ENCODE peak calls at places on chromosomes 4 and X, in seven cellular contexts. U is transverse colon, G is progenitor cell of endocrine pancreas, X is mucosa of descending colon, D is fibroblast of pulmonary artery, H is H1, I is cardiac fibroblast. K is an unnamed sample.

GRCh38 chr4:12110607-12111006 is 681.9 kb upstream of the HS3ST1 start:
- DNase-seq in U (no peak), G (no peak), X (no peak), D (no peak), H (no peak), I (no peak), K (no peak)

GRCh38 chrX:29299689-29300088 is 712.4 kb downstream of the IL1RAPL1 start:
- DNase-seq in U (no peak), G (no peak), X (no peak), D (peak; percentile 6), H (no peak), I (peak; percentile 13), K (no peak)

GRCh38 chr4:37584530-37585060 is 101.6 kb downstream of the RELL1 start:
- DNase-seq in U (no peak), G (no peak), X (peak; percentile 31), D (no peak), H (no peak), I (no peak), K (no peak)

GRCh38 chrX:47573334-47574095 is 8.7 kb upstream of the TIMP1 start:
- DNase-seq in U (peak; percentile 47), G (no peak), X (peak; percentile 42), D (peak; percentile 84), H (peak; percentile 69), I (peak; percentile 39), K (no peak)

GRCh38 chr4:137361756-137362470 is 170.4 kb downstream of the PCDH18 start:
- DNase-seq in U (no peak), G (no peak), X (no peak), D (no peak), H (no peak), I (no peak), K (no peak)

GRCh38 chr4:187996502-187997177 is 1.1 kb downstream of the ZFP42 start:
- DNase-seq in U (no peak), G (no peak), X (no peak), D (no peak), H (peak; percentile 70), I (no peak), K (no peak)

GRCh38 chr4:25814323-25814722 is 48.5 kb downstream of the SEL1L3 start:
- DNase-seq in U (peak; percentile 19), G (no peak), X (peak; percentile 25), D (peak; percentile 79), H (no peak), I (peak; percentile 80), K (no peak)

GRCh38 chr4:118112647-118113046 is 78.4 kb downstream of the NDST3 start:
- DNase-seq in U (no peak), G (no peak), X (no peak), D (no peak), H (no peak), I (no peak), K (no peak)

GRCh38 chr4:27947320-27947719 is 1086.7 kb downstream of the STIM2 start:
- DNase-seq in U (no peak), G (no peak), X (no peak), D (no peak), H (no peak), I (no peak), K (no peak)

GRCh38 chrX:39152106-39152649 is 350.9 kb downstream of the MID1IP1 start:
- DNase-seq in U (peak; percentile 49), G (peak; percentile 50), X (peak; percentile 60), D (no peak), H (peak; percentile 85), I (peak; percentile 11), K (no peak)

GRCh38 chrX:125404667-125405160 is 85.0 kb downstream of the TEX13C start:
- DNase-seq in U (no peak), G (no peak), X (no peak), D (no peak), H (no peak), I (no peak), K (no peak)

GRCh38 chr4:74933562-74934015 is 673 bp downstream of the PARM1 start:
- DNase-seq in U (peak; percentile 40), G (no peak), X (peak; percentile 51), D (peak; percentile 1), H (no peak), I (peak; percentile 17), K (no peak)

GRCh38 chr4:24473309-24473721 is 111.0 kb downstream of the DHX15 start:
- DNase-seq in U (peak; percentile 12), G (no peak), X (peak; percentile 30), D (peak; percentile 36), H (peak; percentile 63), I (peak; percentile 42), K (no peak)

GRCh38 chrX:4708970-4709760 is 995.7 kb upstream of the PRKX start:
- DNase-seq in U (no peak), G (peak; percentile 49), X (no peak), D (no peak), H (no peak), I (no peak), K (no peak)

GRCh38 chrX:48025561-48025960 is 18.8 kb downstream of the SPACA5 start:
- DNase-seq in U (peak; percentile 36), G (no peak), X (peak; percentile 64), D (peak; percentile 76), H (peak; percentile 50), I (peak; percentile 77), K (no peak)

GRCh38 chr4:98094118-98094517 is 49.2 kb downstream of the STPG2 start:
- DNase-seq in U (no peak), G (no peak), X (no peak), D (no peak), H (no peak), I (no peak), K (no peak)

DNA sequence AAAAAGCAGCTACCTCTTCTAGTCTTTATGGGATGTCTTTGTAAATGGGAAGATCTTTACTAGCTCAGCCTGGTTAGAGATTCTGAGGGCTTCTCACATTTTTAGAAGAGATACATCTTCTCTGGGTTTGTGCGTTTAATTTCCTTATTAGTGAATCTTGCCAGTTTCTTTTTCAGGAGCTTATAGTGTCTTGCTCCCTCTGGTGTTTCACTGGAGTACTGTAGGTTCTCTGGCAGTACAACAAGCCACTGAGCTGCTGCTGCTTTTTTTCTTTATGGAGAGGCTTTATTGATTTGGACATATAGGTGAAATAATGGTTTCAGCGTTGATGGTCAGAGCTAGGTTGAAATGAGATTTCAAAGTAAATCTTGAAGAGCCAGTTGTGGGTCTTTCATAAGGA is 82.9 kb downstream of the LAS1L start:
- DNase-seq in U (peak; percentile 8), G (no peak), X (peak; percentile 63), D (peak; percentile 47), H (no peak), I (peak; percentile 51), K (no peak)
- TF ChIP-seq CTCF in U (peak; percentile 36), G (peak; percentile 62), X (no peak), D (peak; percentile 57), H (peak; percentile 37), I (peak; percentile 50), K (no peak)

GRCh38 chrX:109635151-109635550 is 10.2 kb upstream of the KCNE5 start:
- DNase-seq in U (no peak), G (no peak), X (peak; percentile 8), D (peak; percentile 34), H (no peak), I (peak; percentile 33), K (no peak)
- TF ChIP-seq CTCF in U (peak; percentile 25), G (peak; percentile 71), X (no peak), D (peak; percentile 56), H (peak; percentile 64), I (peak; percentile 38), K (no peak)

DNA sequence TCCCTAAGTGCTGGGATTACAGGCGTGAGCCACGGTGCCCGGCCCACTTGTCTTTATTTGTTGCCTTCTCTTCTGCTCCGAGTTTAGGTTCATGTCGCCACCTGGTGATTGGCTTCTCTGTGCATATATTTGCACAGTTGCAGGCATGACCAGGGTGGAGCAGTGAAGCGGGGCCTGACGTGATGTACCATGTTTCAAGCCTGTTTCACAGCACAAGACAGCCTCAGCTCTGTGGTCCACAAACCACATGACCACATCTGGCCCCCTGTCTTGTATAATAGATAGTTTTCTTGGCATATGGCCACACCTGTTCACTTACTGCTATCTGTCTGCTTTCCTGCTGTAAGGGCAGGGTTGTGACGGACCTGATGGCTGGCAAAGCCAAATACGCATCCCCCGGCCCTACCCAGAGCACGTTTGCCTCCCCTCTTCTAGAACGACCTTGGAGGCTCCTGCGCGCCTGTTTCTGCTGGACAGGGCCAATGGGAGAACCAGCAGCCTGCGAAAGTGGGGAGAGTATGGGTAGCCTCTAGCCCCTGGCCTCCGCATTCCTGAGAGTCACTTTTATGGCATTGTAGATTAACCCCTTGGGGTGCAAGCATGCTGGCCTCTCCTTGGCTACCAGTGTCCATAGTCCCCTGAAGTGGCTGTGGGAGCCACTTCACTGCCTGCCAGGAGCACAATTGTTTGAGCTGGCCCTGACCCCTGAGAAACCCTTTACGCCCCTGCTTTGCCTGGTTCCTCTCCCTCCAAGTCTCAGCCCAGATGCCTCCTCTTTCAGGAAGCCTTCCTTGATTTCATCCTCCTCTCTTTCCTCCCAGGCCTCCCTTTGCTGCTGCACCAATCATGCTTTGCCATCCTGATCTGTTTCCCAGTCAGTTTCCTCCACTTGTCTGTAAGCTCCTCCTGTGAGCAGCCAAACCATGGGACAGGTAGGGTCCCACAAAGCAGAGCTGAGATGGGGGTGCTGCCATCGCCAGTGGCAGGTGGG is 6.0 kb upstream of the SH3TC1 start:
- DNase-seq in U (peak; percentile 77), G (no peak), X (peak; percentile 90), D (peak; percentile 61), H (no peak), I (peak; percentile 69), K (no peak)
- TF ChIP-seq CTCF in U (peak; percentile 39), G (peak; percentile 15), X (no peak), D (peak; percentile 24), H (peak; percentile 4), I (peak; percentile 37), K (no peak)

GRCh38 chr4:41990029-41990382 is 324 bp upstream of the SLC30A9 start:
- DNase-seq in U (no peak), G (no peak), X (no peak), D (no peak), H (no peak), I (no peak), K (no peak)

GRCh38 chr4:41992967-41993857 is 2.9 kb downstream of the SLC30A9 start:
- DNase-seq in U (no peak), G (no peak), X (no peak), D (no peak), H (no peak), I (no peak), K (no peak)

GRCh38 chr4:41991916-41992767 is 1.8 kb downstream of the SLC30A9 start:
- DNase-seq in U (no peak), G (no peak), X (no peak), D (peak; percentile 6), H (no peak), I (peak; percentile 15), K (no peak)

GRCh38 chr4:41994461-41994860 is 4.1 kb downstream of the SLC30A9 start:
- DNase-seq in U (no peak), G (no peak), X (no peak), D (no peak), H (no peak), I (no peak), K (no peak)

DNA sequence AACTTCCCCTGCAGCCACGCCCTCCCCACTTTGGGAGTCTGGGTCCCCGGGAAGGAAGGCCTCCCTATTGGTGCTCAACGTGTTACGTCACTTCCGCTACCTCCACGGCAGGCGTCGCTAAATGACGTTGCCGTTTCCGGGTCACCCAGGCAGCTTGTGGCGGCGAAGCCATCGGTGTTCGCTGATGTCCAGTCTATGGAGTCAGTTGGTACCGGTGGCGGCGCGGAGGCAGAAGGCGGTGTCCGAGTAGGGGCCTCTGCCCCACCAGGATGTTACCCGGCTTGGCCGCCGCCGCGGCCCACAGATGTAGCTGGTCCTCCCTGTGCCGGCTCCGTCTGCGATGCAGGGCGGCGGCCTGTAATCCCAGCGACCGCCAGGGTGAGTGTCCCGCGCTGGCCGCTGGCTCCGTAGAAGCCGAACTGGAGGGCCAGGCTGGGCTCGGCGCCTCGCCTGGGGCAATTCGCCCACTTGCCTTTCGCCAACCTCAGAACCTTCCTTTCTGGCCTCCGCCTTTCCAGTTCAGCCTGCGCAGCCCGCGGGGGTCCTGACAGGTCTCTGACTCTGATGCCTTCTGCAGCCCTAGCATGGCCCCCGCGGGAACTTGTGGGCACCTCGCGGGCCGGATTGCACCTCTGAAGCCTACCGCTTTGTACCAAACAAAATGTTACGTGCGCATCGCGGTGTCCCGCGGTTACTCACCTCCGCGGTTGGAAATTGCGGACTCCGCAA is at the start of gene SLC30A9:
- DNase-seq in U (peak; percentile 96), G (peak; percentile 75), X (peak; percentile 98), D (peak; percentile 95), H (peak; percentile 93), I (peak; percentile 95), K (peak; percentile 88)
- TF ChIP-seq CTCF in U (peak; percentile 62), G (peak; percentile 61), X (no peak), D (peak; percentile 32), H (peak; percentile 41), I (peak; percentile 50), K (no peak)